ENCODE peak calls at places on chromosome 3, in eight cellular contexts. F is AG04450, X is cardiac muscle cell, Z is A549, M is transverse colon, N is dorsolateral prefrontal cortex, R is astrocyte of the spinal cord, V is AG09309. E is an unnamed sample.

GRCh38 chr3:27721717-27722564 is at the start of gene EOMES:
- DNase-seq in F (no peak), X (peak), Z (peak), M (peak), N (no peak), R (peak), V (no peak), E (no peak)

GRCh38 chr3:167406876-167407492 is 26.9 kb upstream of the ZBBX start:
- DNase-seq in F (peak), X (peak), Z (peak), M (peak), N (peak), R (peak), V (no peak), E (no peak)

GRCh38 chr3:66592061-66592875 is 91.4 kb upstream of the LRIG1 start:
- DNase-seq in F (no peak), X (no peak), Z (no peak), M (no peak), N (no peak), R (peak), V (no peak), E (peak)

GRCh38 chr3:149367021-149367840 is 10.2 kb downstream of the TM4SF1 start:
- DNase-seq in F (no peak), X (no peak), Z (peak), M (peak), N (no peak), R (no peak), V (no peak), E (no peak)

GRCh38 chr3:190435618-190436017 is 14.1 kb downstream of the TMEM207 start:
- DNase-seq in F (no peak), X (no peak), Z (no peak), M (no peak), N (no peak), R (peak), V (no peak), E (no peak)

GRCh38 chr3:184524981-184525336 is 36.6 kb upstream of the EPHB3 start:
- DNase-seq in F (no peak), X (no peak), Z (no peak), M (no peak), N (no peak), R (no peak), V (no peak), E (no peak)

GRCh38 chr3:50010959-50011358 is 71.0 kb downstream of the RBM6 start:
- DNase-seq in F (no peak), X (no peak), Z (no peak), M (no peak), N (no peak), R (no peak), V (no peak), E (no peak)

GRCh38 chr3:140447991-140448390 is 229.9 kb upstream of the TRIM42 start:
- DNase-seq in F (no peak), X (no peak), Z (no peak), M (no peak), N (no peak), R (no peak), V (no peak), E (no peak)

GRCh38 chr3:178275793-178276192 is 260.4 kb upstream of the KCNMB2 start:
- DNase-seq in F (no peak), X (no peak), Z (no peak), M (no peak), N (no peak), R (no peak), V (peak), E (peak)

GRCh38 chr3:29067014-29067413 is 213.9 kb upstream of the RBMS3 start:
- DNase-seq in F (no peak), X (no peak), Z (peak), M (no peak), N (no peak), R (no peak), V (no peak), E (no peak)

GRCh38 chr3:176931991-176932390 is 265.3 kb downstream of the TBL1XR1 start:
- DNase-seq in F (no peak), X (no peak), Z (no peak), M (no peak), N (no peak), R (no peak), V (no peak), E (no peak)

GRCh38 chr3:163622384-163622783 is 1455.9 kb downstream of the SI start:
- DNase-seq in F (no peak), X (peak), Z (peak), M (no peak), N (no peak), R (no peak), V (no peak), E (no peak)

GRCh38 chr3:56200251-56200650 is 268.0 kb downstream of the ERC2 start:
- DNase-seq in F (no peak), X (no peak), Z (no peak), M (no peak), N (no peak), R (no peak), V (no peak), E (no peak)

DNA sequence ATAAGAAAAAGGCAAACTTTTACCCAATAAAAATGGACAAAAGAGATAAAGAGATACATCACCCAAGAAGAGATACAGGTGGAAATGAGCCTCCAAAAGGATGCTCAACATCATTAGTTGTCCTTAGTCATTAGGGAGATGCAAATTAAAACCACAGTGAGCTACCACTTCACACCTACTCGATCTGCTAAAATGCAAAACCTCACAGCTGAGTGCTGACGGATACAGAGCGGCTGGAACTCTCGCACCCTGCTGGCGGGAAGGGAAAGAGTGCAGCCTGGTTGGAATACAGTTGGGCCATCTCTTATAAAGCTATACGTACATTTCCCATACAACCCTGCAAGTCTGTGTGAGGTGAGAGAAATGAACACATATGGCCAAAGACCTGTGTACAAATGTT is 78.5 kb upstream of the PRR20G start:
- DNase-seq in F (no peak), X (peak), Z (no peak), M (no peak), N (no peak), R (no peak), V (no peak), E (no peak)
- TF ChIP-seq CTCF in F (no peak), X (peak), Z (no peak), M (no peak), N (no peak), R (peak), V (no peak), E (peak)

GRCh38 chr3:125990253-125990970 is 21.4 kb downstream of the ROPN1B start:
- DNase-seq in F (peak), X (no peak), Z (peak), M (peak), N (peak), R (peak), V (no peak), E (peak)
- H3K4me3 ChIP-seq in F (peak), X (no peak), Z (peak), M (peak), N (peak), R (peak), V (peak), E (peak)

DNA sequence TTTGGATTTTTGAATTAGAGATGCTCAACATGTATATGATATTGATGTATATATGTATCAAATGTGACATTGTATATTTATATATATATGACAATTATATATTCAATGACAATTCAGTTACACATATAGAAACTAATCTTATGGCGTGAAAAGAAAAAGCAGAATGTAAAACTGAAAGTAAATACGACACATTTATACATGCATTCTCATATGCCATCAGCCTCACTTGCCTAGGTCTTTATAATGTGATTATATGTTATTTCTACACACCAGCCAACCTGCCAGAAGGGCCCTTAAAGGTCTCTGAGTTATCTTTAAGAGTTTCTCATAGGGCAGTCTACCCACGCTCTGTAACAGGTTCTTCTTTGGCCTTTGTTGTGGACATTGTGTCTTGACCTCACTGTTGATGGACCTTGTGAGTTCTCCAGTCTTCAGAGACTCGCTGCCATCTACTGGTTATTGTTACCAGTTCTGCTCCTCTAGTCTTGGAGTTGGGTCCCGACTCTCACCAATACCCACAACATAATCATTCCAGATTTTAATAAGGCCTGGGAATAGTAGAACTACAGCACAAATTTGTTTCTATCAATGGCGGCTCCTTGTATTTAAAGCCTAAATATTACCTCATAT is 371.5 kb upstream of the GOLIM4 start:
- DNase-seq in F (peak), X (peak), Z (peak), M (no peak), N (no peak), R (peak), V (no peak), E (no peak)
- TF ChIP-seq CTCF in F (peak), X (peak), Z (no peak), M (peak), N (peak), R (peak), V (peak), E (peak)

DNA sequence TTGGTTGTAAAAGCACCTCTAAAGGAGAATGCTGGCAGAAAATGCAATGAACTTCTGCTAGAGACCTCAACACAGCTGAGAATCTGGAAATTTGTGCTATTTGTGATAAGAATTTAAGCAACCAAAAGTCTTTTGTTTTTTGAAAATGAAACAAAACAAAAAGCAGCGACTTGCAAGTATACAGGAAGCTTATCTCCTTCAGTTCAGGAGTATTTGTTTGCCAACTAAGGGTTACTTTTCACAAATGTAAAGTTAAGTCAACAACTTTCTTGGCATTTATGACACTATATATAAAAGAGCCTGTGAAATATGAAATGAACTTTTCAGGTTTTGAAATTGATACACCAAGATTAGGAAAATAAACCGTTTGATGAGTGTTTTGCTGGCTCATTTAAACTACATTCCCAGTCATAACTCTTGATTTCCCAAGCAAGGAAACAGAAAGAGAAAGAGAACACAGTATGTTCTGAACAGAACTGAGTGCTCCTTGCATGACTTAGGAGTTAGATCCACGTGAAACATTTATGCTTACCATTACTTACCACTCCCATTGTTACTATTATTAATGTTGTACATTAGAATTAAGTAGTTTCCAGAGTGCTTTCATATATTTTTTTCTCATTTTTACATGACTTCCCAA is 92.3 kb upstream of the COL8A1 start:
- DNase-seq in F (no peak), X (no peak), Z (no peak), M (no peak), N (no peak), R (peak), V (no peak), E (no peak)
- H3K4me3 ChIP-seq in F (no peak), X (no peak), Z (no peak), M (no peak), N (no peak), R (no peak), V (no peak), E (no peak)

GRCh38 chr3:64166584-64167155 is 58.6 kb downstream of the PRICKLE2 start:
- DNase-seq in F (no peak), X (peak), Z (peak), M (no peak), N (no peak), R (no peak), V (no peak), E (no peak)
- TF ChIP-seq CTCF in F (no peak), X (peak), Z (peak), M (no peak), N (no peak), R (peak), V (peak), E (peak)

DNA sequence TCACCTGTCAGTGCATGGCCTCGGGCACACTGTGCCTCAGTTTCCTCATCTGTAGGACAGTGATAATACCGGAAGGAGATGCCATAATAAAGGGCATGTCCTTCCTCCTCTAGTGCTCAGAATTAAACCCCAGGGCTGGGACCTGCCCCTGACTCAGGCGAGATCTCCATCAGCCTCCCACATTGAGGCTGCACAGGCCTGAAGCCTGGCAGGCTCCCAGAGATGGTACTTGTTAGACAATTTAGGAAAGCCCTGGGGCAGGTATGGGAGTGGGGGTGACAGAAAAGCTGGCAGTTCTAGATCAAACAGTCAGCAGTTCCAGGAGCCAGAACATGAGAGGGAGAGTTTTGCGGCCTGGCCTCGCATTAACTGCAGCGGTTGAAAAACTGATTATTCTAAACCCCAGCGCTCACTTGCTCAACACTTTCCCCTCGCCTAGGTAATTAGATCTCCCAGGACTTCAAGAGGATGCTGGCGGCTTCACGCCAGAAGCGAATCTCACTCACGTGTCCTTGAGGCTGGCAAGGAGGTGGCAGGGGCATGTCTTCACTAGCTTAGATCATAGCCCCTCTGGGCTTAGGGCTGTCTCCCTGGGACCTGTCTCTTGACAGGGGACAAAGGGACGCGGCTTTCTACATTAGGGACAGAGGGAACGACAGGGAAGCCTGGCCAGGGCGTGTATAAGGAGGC is 73.1 kb downstream of the ATP2B2 start:
- DNase-seq in F (no peak), X (no peak), Z (no peak), M (no peak), N (no peak), R (no peak), V (no peak), E (no peak)
- H3K4me3 ChIP-seq in F (no peak), X (no peak), Z (no peak), M (no peak), N (no peak), R (no peak), V (no peak), E (no peak)

GRCh38 chr3:414063-414462 is 217.5 kb downstream of the CHL1 start:
- DNase-seq in F (no peak), X (peak), Z (peak), M (no peak), N (no peak), R (peak), V (no peak), E (no peak)
- TF ChIP-seq CTCF in F (peak), X (peak), Z (peak), M (peak), N (peak), R (peak), V (no peak), E (no peak)

GRCh38 chr3:81716870-81717509 is 44.5 kb downstream of the GBE1 start:
- DNase-seq in F (peak), X (peak), Z (peak), M (no peak), N (no peak), R (peak), V (peak), E (no peak)
- H3K4me3 ChIP-seq in F (no peak), X (no peak), Z (peak), M (no peak), N (no peak), R (no peak), V (no peak), E (no peak)

DNA sequence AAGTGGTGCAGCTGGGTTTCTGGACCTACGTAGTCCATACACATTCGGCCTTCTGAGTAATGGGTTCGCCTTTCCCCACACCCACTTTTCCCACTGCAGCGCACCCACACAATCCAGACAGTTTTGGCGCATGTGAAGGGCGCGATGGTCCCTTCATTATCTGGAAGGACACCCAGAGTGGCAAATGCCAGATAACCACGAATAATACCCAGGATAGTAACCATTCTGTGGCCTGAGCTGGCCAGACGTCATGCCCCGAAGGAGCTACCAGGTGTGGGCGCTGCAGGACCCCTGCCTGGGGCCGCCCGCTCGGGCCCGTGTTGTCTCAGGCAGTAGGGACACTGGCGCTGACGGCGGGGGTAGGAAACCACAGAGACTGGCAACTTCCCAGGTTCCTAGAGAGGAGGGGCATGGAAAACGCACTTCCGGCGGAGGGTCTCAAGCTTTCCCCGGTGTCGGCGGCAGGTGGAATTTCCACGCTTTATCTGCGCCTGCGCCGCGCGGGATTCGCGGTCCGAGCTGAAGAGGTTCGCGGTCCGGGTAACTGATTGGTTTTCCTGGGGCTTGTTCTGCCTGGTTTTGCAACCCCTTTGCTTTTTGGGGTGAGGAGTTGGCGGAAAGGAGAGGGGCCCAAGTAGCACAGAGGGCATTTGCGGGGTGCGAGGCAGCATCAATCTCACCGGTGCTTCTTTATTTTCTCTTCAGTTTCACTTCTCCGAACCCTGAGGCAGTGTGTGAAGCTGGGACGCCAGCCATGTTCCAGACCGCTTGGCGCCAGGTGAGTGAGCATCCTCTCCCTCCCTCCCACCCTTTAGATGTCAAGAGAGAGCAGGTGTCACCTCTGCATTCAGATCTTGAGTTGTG is at the start of gene ZNF620:
- DNase-seq in F (no peak), X (peak), Z (peak), M (peak), N (peak), R (peak), V (no peak), E (no peak)
- TF ChIP-seq CTCF in F (peak), X (peak), Z (no peak), M (peak), N (peak), R (peak), V (peak), E (peak)